ENCODE peak calls at places on chromosomes 1 and 21, in six cellular contexts. One of them, this sample, is unnamed.

GRCh38 chr1:47755368-47755990 is 241.7 kb downstream of the TRABD2B start:
- DNase-seq in HTR-8/SVneo: no peak
- DNase-seq in NCI-H774: no peak
- DNase-seq in H9: peak
- DNase-seq in anterior cingulate cortex: no peak
- DNase-seq in T-helper 9 cell: peak
- DNase-seq in this sample: no peak

GRCh38 chr1:226047495-226047894 is 15.0 kb upstream of the H3-3A start:
- DNase-seq in HTR-8/SVneo: no peak
- DNase-seq in NCI-H774: no peak
- DNase-seq in H9: no peak
- DNase-seq in anterior cingulate cortex: no peak
- DNase-seq in T-helper 9 cell: no peak
- DNase-seq in this sample: no peak

GRCh38 chr1:77370588-77371306 is 88.9 kb downstream of the AK5 start:
- DNase-seq in HTR-8/SVneo: no peak
- DNase-seq in NCI-H774: no peak
- DNase-seq in H9: no peak
- DNase-seq in anterior cingulate cortex: no peak
- DNase-seq in T-helper 9 cell: no peak
- DNase-seq in this sample: no peak

GRCh38 chr1:20194770-20195463 is 8.6 kb upstream of the PLA2G2C start:
- DNase-seq in HTR-8/SVneo: peak
- DNase-seq in NCI-H774: no peak
- DNase-seq in H9: peak
- DNase-seq in anterior cingulate cortex: no peak
- DNase-seq in T-helper 9 cell: peak
- DNase-seq in this sample: no peak

GRCh38 chr1:41366428-41367101 is 5.3 kb downstream of the FOXO6 start:
- DNase-seq in HTR-8/SVneo: no peak
- DNase-seq in NCI-H774: peak
- DNase-seq in H9: no peak
- DNase-seq in anterior cingulate cortex: no peak
- DNase-seq in T-helper 9 cell: peak
- DNase-seq in this sample: peak

GRCh38 chr1:182476625-182477024 is 26.7 kb downstream of the RGSL1 start:
- DNase-seq in HTR-8/SVneo: no peak
- DNase-seq in NCI-H774: no peak
- DNase-seq in H9: no peak
- DNase-seq in anterior cingulate cortex: no peak
- DNase-seq in T-helper 9 cell: no peak
- DNase-seq in this sample: no peak

GRCh38 chr1:37748563-37748962 is 16.4 kb downstream of the EPHA10 start:
- DNase-seq in HTR-8/SVneo: no peak
- DNase-seq in NCI-H774: no peak
- DNase-seq in H9: no peak
- DNase-seq in anterior cingulate cortex: no peak
- DNase-seq in T-helper 9 cell: no peak
- DNase-seq in this sample: no peak

GRCh38 chr21:32472890-32473765 is 60.6 kb downstream of the EVA1C start:
- DNase-seq in HTR-8/SVneo: no peak
- DNase-seq in NCI-H774: no peak
- DNase-seq in H9: no peak
- DNase-seq in anterior cingulate cortex: no peak
- DNase-seq in T-helper 9 cell: no peak
- DNase-seq in this sample: no peak

GRCh38 chr1:206766251-206766856 is 4.2 kb upstream of the IL19 start:
- DNase-seq in HTR-8/SVneo: peak
- DNase-seq in NCI-H774: no peak
- DNase-seq in H9: no peak
- DNase-seq in anterior cingulate cortex: no peak
- DNase-seq in T-helper 9 cell: peak
- DNase-seq in this sample: peak